ENCODE peak calls at places on chromosomes 4 and X, in six cellular contexts. R is GM12891, I is K562, W is H1, F is SK-N-SH, O is HepG2. N is an unnamed sample.

GRCh38 chrX:139890991-139891700 is 41.7 kb downstream of the ATP11C start:
- DNase-seq in F (no peak), I (peak; percentile 11), R (no peak), W (no peak), O (no peak), N (no peak)

GRCh38 chr4:168304744-168305459 is 13.7 kb downstream of the DDX60 start:
- DNase-seq in R (no peak), O (no peak), F (no peak), W (no peak), I (no peak), N (no peak)

GRCh38 chr4:104989363-104989762 is 157.3 kb upstream of the TET2 start:
- DNase-seq in W (no peak), I (no peak), O (no peak), F (no peak), R (no peak), N (no peak)

GRCh38 chr4:140944539-140944938 is 188.4 kb upstream of the TBC1D9 start:
- DNase-seq in O (no peak), I (no peak), F (no peak), R (no peak), W (no peak), N (no peak)

GRCh38 chrX:124086411-124086810 is 124.9 kb downstream of the STAG2 start:
- DNase-seq in I (no peak), O (no peak), W (no peak), R (no peak), F (no peak), N (no peak)

GRCh38 chrX:110089656-110090404 is 86.9 kb downstream of the TMEM164 start:
- DNase-seq in O (no peak), I (no peak), R (no peak), W (no peak), F (no peak), N (no peak)

GRCh38 chr4:39770969-39771724 is 73.2 kb downstream of the UBE2K start:
- DNase-seq in R (no peak), W (no peak), F (peak; percentile 27), O (no peak), I (no peak), N (no peak)

GRCh38 chrX:102765217-102765616 is 44.7 kb downstream of the GPRASP3 start:
- DNase-seq in I (no peak), F (no peak), O (no peak), R (no peak), W (no peak), N (no peak)

GRCh38 chr4:140901736-140902336 is 145.7 kb upstream of the TBC1D9 start:
- DNase-seq in R (no peak), W (no peak), I (no peak), F (peak; percentile 64), O (no peak), N (no peak)

GRCh38 chr4:125735107-125735506 is 420.4 kb downstream of the FAT4 start:
- DNase-seq in I (no peak), F (peak; percentile 15), O (peak; percentile 33), R (no peak), W (no peak), N (no peak)

DNA sequence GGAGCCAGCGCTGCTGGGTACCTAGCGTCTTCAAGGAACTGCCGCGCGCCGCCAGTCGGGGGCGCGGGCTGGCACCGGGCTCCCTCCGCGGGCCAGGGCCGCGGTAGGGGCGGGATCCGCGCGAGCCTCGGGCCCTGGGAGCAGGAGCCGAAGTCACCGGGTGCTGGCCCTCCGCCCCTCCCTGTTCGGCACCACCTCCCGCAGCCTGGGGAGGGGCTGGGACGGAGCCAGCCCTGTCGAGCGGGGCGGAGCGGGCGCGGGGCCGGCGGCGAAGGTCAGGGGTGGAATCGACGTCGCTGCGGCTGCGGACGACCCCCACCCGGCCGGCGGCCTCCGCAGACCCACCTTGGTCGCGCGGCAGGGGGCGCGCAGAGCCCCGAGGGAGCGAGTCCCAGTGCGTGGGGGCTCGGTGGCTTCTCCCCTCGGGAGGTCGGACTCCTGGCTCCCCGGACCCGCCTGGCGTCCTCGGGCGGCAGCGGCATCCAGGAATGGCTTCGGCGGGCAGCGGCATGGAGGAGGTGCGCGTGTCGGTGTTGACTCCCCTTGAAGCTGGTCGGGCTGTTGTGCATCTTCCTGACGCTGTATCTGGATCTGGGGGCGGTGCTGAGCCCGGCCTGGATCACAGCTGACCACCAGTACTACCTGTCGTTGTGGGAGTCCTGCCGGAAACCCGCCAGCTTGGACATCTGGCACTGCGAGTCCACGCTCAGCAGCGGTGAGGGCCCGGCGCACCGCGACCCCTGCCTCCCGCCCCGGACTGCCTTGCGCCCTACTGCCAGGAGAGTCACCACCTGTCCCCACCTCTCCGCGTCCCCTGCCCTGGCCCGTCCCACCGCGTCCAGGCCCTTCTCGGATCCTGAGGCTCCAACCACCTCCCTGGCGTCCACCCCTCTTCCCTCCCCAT is 50.5 kb upstream of the FAM47C start:
- DNase-seq in W (no peak), F (peak; percentile 36), I (no peak), R (no peak), O (no peak), N (no peak)
- TF ChIP-seq TAF1 in W (no peak), F (no peak), I (no peak), R (no peak), O (no peak), N (no peak)

GRCh38 chrX:1488745-1489144 is 36.0 kb upstream of the ASMTL start:
- DNase-seq in F (no peak), O (no peak), R (no peak), W (no peak), I (no peak), N (no peak)

GRCh38 chrX:1492421-1493012 is 39.8 kb upstream of the ASMTL start:
- DNase-seq in O (no peak), R (no peak), F (no peak), W (no peak), I (no peak), N (no peak)

GRCh38 chrX:1493317-1493856 is 40.7 kb upstream of the ASMTL start:
- DNase-seq in R (no peak), O (no peak), I (no peak), W (no peak), F (no peak), N (no peak)

GRCh38 chrX:1493877-1494510 is 41.3 kb upstream of the ASMTL start:
- DNase-seq in O (no peak), F (no peak), R (no peak), I (no peak), W (no peak), N (no peak)

GRCh38 chrX:1491851-1492349 is 39.2 kb upstream of the ASMTL start:
- DNase-seq in F (peak; percentile 36), R (peak; percentile 67), O (peak; percentile 65), I (peak; percentile 78), W (no peak), N (peak; percentile 72)
- TF ChIP-seq POLR2AphosphoS5 in F (no peak), R (no peak), O (no peak), I (no peak), W (no peak), N (no peak)

GRCh38 chr4:157983300-157983699 is 189.5 kb downstream of the GASK1B start:
- DNase-seq in W (no peak), F (no peak), I (no peak), R (no peak), O (no peak), N (no peak)

GRCh38 chr4:157978680-157979361 is 194.0 kb downstream of the GASK1B start:
- DNase-seq in R (peak; percentile 9), I (peak; percentile 57), W (peak; percentile 23), F (peak; percentile 56), O (peak; percentile 68), N (no peak)

GRCh38 chr4:157980158-157980557 is 192.7 kb downstream of the GASK1B start:
- DNase-seq in O (no peak), I (no peak), R (no peak), W (no peak), F (no peak), N (no peak)

GRCh38 chr4:157984285-157984911 is 188.4 kb downstream of the GASK1B start:
- DNase-seq in O (no peak), R (no peak), W (no peak), F (no peak), I (no peak), N (no peak)
- TF ChIP-seq TAF1 in O (no peak), R (no peak), W (no peak), F (no peak), I (no peak), N (no peak)

GRCh38 chrX:53713987-53714579 is 27.6 kb upstream of the HUWE1 start:
- DNase-seq in I (no peak), O (no peak), W (no peak), F (no peak), R (no peak), N (no peak)

GRCh38 chrX:53716328-53717088 is 30.0 kb upstream of the HUWE1 start:
- DNase-seq in W (no peak), R (no peak), F (no peak), I (no peak), O (no peak), N (no peak)

GRCh38 chrX:53717205-53717604 is 30.7 kb upstream of the HUWE1 start:
- DNase-seq in F (no peak), W (no peak), O (no peak), I (no peak), R (no peak), N (no peak)

GRCh38 chrX:53715336-53715924 is 28.9 kb upstream of the HUWE1 start:
- DNase-seq in O (no peak), I (no peak), R (no peak), W (no peak), F (no peak), N (no peak)

DNA sequence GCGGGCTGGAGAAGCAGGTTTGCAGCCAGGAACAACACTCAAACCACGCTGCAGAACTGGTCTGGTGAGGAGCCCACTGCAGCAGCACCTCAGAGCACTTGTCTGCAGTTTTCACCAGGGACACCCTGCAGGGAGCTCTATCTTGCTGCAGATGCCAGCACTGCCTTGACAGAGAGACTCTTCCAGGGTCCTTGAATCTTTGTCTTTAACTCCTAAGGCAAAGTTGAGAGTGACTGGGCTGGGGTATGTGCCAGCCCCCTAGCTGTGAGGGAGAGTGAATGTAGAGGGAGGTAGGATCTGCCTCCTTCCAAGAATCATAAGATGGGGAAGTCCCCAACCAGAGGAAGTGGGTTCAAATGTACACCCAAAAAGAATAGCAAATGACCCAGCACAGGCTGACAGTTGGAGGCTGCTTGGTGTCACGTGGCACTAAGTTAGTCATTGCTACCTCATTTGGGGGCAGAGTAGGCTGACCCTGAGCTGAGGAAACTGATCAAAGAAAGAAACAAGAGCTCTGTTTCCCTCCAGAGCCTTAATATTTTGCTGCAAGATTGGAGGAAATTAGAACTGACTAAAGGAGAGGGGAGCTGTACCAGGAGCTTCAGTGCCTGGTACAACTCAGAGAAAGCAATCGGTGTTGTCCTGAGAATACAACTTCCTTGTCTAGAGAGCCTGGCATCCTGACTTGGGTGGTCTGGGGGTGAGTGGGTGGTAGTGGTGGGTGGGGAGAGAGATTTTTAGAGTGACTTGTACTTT is 28.2 kb upstream of the HUWE1 start:
- DNase-seq in O (no peak), F (no peak), R (no peak), I (no peak), W (no peak), N (no peak)
- TF ChIP-seq POLR2AphosphoS5 in O (no peak), F (no peak), R (no peak), I (no peak), W (no peak), N (peak; percentile 57)

GRCh38 chr4:170009291-170009690 is 16.9 kb downstream of the MFAP3L start:
- DNase-seq in W (no peak), I (no peak), R (no peak), F (no peak), O (no peak), N (no peak)
- TF ChIP-seq TAF1 in W (no peak), I (no peak), R (no peak), F (no peak), O (no peak), N (no peak)

N was measured in GM12892.